ENCODE peak calls at places on chromosomes 16 and 17, in five cellular contexts. E is A673; C is CD4-positive, CD25-positive, alpha-beta regulatory T cell; H is Caco-2; J is tibial artery. W is an unnamed sample. For H3K36me3 and H3K4me1, the result is how much of the 10 kb centered on the place peaks cover.

GRCh38 chr17:75689441-75689873 is 22.3 kb downstream of the SAP30BP start:
- DNase-seq in E (no peak), C (peak), H (no peak), J (no peak), W (no peak)

GRCh38 chr17:58312824-58313223 is 15.8 kb downstream of the TSPOAP1 start:
- DNase-seq in E (no peak), C (no peak), H (no peak), J (no peak), W (no peak)

GRCh38 chr17:30340957-30341356 is 7.1 kb upstream of the TMIGD1 start:
- DNase-seq in E (no peak), C (no peak), H (no peak), J (no peak), W (no peak)

GRCh38 chr17:74059471-74059870 is 144.0 kb upstream of the RPL38 start:
- DNase-seq in E (no peak), C (no peak), H (no peak), J (no peak), W (no peak)

GRCh38 chr16:71929048-71929447 is 33.7 kb downstream of the IST1 start:
- DNase-seq in E (no peak), C (no peak), H (no peak), J (no peak), W (no peak)

GRCh38 chr17:30093463-30094147 is 23.0 kb upstream of the NSRP1 start:
- DNase-seq in E (peak), C (peak), H (peak), J (no peak), W (peak)

GRCh38 chr16:4501071-4501478 is 24.9 kb downstream of the HMOX2 start:
- DNase-seq in E (no peak), C (no peak), H (no peak), J (no peak), W (no peak)

GRCh38 chr16:24523569-24523968 is 15.8 kb upstream of the RBBP6 start:
- DNase-seq in E (no peak), C (no peak), H (peak), J (no peak), W (no peak)

GRCh38 chr16:19701091-19701490 is 16.9 kb downstream of the KNOP1 start:
- DNase-seq in E (no peak), C (no peak), H (no peak), J (no peak), W (no peak)

GRCh38 chr16:11681526-11681925 is 13.3 kb downstream of the SNN start:
- DNase-seq in E (no peak), C (no peak), H (no peak), J (no peak), W (peak)

GRCh38 chr16:88687254-88687576 is 908 bp upstream of the SNAI3 start:
- DNase-seq in E (no peak), C (no peak), H (no peak), J (no peak), W (no peak)

DNA sequence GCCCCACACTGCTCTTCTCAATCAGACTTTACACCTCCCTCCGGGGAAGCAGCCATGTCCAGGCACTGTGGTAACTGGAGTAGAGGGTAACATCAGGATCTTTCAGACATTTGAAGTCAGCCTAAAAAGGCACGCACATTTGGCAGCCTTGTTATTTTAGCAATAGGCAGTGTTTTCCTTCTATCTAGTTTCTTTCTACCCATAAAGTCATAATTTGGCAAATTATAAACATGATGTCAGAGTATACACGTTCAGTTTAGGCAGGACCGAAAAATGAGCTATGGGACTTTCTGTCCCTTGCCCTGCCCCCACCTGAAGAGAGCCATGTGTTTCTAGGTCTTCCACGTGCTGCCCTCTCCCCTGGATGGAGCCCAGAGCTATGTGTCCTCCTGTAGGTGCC is 21.1 kb downstream of the NARF start:
- DNase-seq in E (no peak), C (no peak), H (no peak), J (no peak), W (no peak)
- H3K36me3 ChIP-seq in E (under half), C (half or more), H (under half), J (half or more), W (under half)

GRCh38 chr17:67649891-67650290 is 67.8 kb upstream of the NOL11 start:
- DNase-seq in E (no peak), C (no peak), H (no peak), J (no peak), W (no peak)
- H3K4me1 ChIP-seq in E (under half), C (under half), H (under half), J (under half), W (under half)

GRCh38 chr16:28101533-28101890 is 38.0 kb upstream of the GSG1L start:
- DNase-seq in E (no peak), C (no peak), H (no peak), J (no peak), W (no peak)

GRCh38 chr16:28100810-28101532 is 37.5 kb upstream of the GSG1L start:
- DNase-seq in E (no peak), C (no peak), H (no peak), J (no peak), W (no peak)

GRCh38 chr16:28097500-28097899 is 34.0 kb upstream of the GSG1L start:
- DNase-seq in E (no peak), C (no peak), H (no peak), J (no peak), W (no peak)

GRCh38 chr16:28098171-28098958 is 34.9 kb upstream of the GSG1L start:
- DNase-seq in E (no peak), C (no peak), H (no peak), J (no peak), W (no peak)

DNA sequence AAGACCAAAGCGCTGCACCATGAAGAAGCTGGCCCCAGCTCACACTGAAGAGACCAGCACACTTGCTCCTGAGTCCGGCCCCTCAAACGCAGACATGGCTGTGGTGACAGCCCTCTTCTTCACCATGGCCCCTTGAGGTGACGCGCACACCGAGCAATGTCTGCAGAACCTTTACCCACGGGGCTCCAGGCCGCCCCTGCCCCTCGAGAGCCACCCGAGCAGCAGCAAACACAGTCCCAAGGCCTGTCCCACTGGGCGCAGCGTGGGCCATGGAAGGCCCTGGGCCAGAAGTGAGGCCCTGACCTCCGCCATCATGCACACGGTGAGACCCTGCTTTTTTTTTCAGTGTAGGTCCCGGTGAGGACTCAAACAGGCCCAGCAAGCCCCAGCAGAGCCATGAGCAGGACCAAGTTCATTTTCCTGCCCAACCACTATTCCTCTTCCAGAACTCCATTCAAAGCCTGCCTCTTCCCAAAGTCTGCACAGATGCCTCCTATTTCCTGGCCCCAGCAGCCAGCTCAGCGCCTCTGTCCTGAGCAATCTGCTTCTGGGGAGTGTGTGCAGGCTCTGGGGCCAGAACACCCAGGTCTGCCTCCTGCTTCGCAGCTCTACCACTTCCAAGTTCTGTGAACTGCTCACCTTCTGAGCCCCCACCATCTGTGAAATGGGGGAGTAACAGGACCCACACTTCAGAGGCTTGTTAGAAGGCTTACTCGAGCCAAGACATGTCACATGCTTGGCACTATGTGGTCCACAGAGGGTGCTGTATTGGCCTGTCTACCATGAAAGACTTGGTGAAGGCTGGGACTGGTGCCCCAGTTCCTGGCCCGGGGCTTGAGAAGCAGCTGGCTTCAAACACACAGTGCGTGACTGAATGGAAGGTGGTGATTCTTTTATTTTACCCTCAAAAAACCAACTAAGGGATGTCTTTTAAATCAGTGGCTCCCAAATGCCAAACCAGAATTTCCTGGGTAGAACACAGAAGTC is 35.7 kb upstream of the GSG1L start:
- DNase-seq in E (no peak), C (no peak), H (no peak), J (no peak), W (no peak)
- H3K36me3 ChIP-seq in E (half or more), C (half or more), H (under half), J (half or more), W (under half)

DNA sequence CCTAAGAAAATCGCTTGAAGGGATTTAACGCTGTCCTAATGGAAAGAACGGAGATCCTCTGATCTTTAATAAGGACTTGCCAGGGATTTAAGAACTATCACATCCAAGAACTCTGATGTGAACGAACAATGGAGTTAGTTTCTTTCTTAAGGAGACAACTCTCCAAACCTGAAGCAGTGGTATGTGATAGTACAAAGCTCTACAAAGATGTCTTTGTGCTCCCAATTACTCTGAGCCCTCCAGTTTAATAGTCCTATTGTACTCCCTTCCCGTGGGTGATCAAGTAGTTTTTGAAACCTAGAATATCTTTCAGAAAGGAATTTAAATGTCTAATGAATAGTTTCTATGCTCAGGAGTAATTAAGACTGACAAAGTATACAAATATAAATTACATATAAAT is 123.8 kb downstream of the FTO start:
- DNase-seq in E (no peak), C (no peak), H (no peak), J (no peak), W (no peak)
- H3K4me1 ChIP-seq in E (under half), C (under half), H (under half), J (under half), W (under half)

GRCh38 chr17:45809484-45809883 is 25.4 kb downstream of the CRHR1 start:
- DNase-seq in E (no peak), C (no peak), H (no peak), J (no peak), W (no peak)
- H3K36me3 ChIP-seq in E (under half), C (under half), H (under half), J (under half), W (under half)

GRCh38 chr16:81565633-81566032 is 121.0 kb downstream of the CMIP start:
- DNase-seq in E (no peak), C (no peak), H (no peak), J (no peak), W (no peak)
- H3K4me1 ChIP-seq in E (under half), C (under half), H (under half), J (under half), W (under half)

GRCh38 chr17:81230043-81230820 is 7.5 kb upstream of the CEP131 start:
- DNase-seq in E (no peak), C (no peak), H (no peak), J (no peak), W (peak)

GRCh38 chr17:81228420-81228819 is 5.7 kb upstream of the CEP131 start:
- DNase-seq in E (no peak), C (no peak), H (no peak), J (no peak), W (no peak)

GRCh38 chr17:81229666-81229920 is 6.8 kb upstream of the CEP131 start:
- DNase-seq in E (no peak), C (no peak), H (no peak), J (no peak), W (no peak)

GRCh38 chr17:81231121-81231645 is 7.7 kb downstream of the TEPSIN start:
- DNase-seq in E (no peak), C (no peak), H (no peak), J (no peak), W (no peak)

GRCh38 chr17:81228834-81229665 is 6.3 kb upstream of the CEP131 start:
- DNase-seq in E (no peak), C (no peak), H (no peak), J (no peak), W (no peak)
- H3K36me3 ChIP-seq in E (under half), C (under half), H (under half), J (half or more), W (under half)

GRCh38 chr16:23227529-23227928 is 45.0 kb downstream of the SCNN1G start:
- DNase-seq in E (peak), C (no peak), H (no peak), J (no peak), W (peak)
- H3K4me1 ChIP-seq in E (under half), C (under half), H (under half), J (under half), W (under half)

DNA sequence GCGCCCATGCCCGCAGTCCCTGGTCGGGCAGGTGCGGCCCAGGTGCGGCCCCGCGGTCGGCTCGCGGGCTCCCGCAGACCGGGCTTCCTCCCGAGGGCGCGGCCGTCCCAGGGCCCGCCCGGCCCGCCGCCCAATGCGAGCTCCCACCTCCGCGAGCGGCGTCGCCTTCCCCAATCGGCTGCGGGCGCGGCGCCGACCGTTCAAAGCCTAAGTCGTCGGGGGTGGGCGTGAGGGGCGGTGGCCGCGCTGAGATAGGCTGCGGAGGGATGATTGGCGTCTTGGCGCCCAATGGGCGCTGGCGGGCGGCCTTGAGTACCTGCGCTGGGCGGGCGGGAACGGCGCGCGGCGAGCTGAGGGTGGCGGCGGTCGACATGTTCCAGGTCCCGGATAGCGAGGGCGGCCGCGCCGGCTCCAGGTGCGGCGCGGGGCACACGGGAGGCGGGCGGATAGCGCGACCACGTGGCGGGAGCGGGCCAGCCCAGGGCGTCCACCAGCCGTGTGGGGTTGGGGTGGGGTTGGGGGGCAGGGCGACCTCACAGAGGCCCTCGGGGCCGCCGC is at the start of gene JPT2:
- DNase-seq in E (peak), C (peak), H (peak), J (peak), W (peak)
- H3K36me3 ChIP-seq in E (under half), C (under half), H (under half), J (under half), W (under half)

DNA sequence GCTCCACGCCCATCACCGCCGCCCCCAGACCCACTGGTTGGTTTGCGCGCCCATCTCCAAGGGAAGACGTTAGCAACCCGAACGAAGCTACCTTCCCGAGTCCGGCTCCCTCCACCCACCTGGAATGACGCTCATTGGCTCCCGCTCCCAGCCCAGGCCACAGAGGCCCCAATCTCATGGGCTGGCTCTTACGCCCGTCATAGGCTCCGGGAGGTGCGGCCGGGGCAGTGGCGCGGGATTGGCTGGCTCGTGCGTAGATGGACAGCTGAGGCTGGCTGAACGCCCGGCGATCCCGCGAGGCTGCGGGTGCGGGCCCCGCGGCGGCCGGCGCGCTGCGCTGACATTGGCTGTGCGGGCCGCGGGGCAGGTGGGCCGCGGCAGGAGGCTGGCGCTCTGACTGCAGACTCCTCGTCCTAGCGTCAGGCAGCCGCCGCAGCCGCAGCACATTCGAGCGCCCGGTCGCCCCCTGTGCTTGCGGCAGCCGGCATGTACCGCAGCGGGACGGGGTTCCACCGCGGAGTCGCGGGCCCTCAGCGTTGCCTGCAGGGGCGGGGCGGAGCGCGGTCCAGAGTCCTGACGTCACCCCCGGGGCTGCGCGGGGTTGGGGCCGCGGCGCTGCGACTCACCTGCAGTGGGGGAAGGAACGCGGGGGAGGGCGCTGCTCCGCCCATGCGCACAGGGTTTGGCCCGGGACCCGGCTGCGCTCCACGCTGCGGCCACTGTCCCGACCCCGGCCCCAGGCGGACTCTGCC is 453 bp upstream of the MYH10 start:
- DNase-seq in E (peak), C (peak), H (peak), J (peak), W (no peak)
- H3K4me1 ChIP-seq in E (under half), C (under half), H (under half), J (under half), W (under half)

W was measured in Karpas-422.